ENCODE peak calls at places on chromosomes 16 and 17, in five cellular contexts. W is fibroblast of lung; T is HCT116; F is esophagus squamous epithelium; G is CD4-positive, alpha-beta T cell. Q is an unnamed sample.

GRCh38 chr17:72714357-72714966 is 378.0 kb downstream of the SLC39A11 start:
- DNase-seq in W (no peak), G (no peak), F (no peak), T (no peak), Q (no peak)

GRCh38 chr17:40377832-40378231 is 13.3 kb upstream of the GJD3 start:
- DNase-seq in F (no peak), T (no peak), G (no peak), W (no peak), Q (no peak)

GRCh38 chr17:45143767-45144198 is 4.5 kb upstream of the HEXIM1 start:
- DNase-seq in F (no peak), T (no peak), G (no peak), W (peak), Q (no peak)

GRCh38 chr16:22195695-22196558 is 10.2 kb upstream of the EEF2K start:
- DNase-seq in F (no peak), G (peak), W (peak), T (peak), Q (peak)

GRCh38 chr16:22232277-22233049 is 26.4 kb downstream of the EEF2K start:
- DNase-seq in T (peak), G (no peak), W (peak), F (no peak), Q (no peak)

GRCh38 chr17:42378597-42379594 is 9.3 kb downstream of the STAT3 start:
- DNase-seq in T (no peak), W (peak), F (no peak), G (no peak), Q (no peak)

GRCh38 chr17:17258998-17259397 is 22.0 kb upstream of the FLCN start:
- DNase-seq in W (no peak), G (no peak), T (no peak), F (no peak), Q (no peak)

GRCh38 chr17:75681289-75681688 is 14.2 kb downstream of the SAP30BP start:
- DNase-seq in G (no peak), W (peak), F (no peak), T (no peak), Q (no peak)

GRCh38 chr17:54455251-54455868 is 445.3 kb upstream of the TOM1L1 start:
- DNase-seq in W (no peak), G (no peak), F (no peak), T (no peak), Q (no peak)

GRCh38 chr17:3848229-3848628 is 2.2 kb upstream of the NCBP3 start:
- DNase-seq in F (no peak), W (no peak), T (no peak), G (no peak), Q (no peak)

GRCh38 chr17:8001976-8002645 is at the start of gene GUCY2D:
- DNase-seq in T (no peak), G (no peak), W (no peak), F (no peak), Q (no peak)

GRCh38 chr17:2250140-2251095 is 53.2 kb downstream of the SMG6 start:
- DNase-seq in G (peak), F (no peak), W (peak), T (no peak), Q (no peak)

GRCh38 chr17:32283745-32284207 is 18.1 kb downstream of the RHBDL3 start:
- DNase-seq in G (no peak), T (no peak), F (no peak), W (peak), Q (no peak)

GRCh38 chr17:58335061-58335731 is 6.6 kb upstream of the TSPOAP1 start:
- DNase-seq in G (no peak), T (no peak), W (no peak), F (no peak), Q (no peak)

GRCh38 chr16:78390828-78391227 is 291.4 kb downstream of the WWOX start:
- DNase-seq in T (no peak), F (no peak), G (no peak), W (no peak), Q (no peak)

GRCh38 chr16:84132527-84133285 is 12.3 kb downstream of the HSDL1 start:
- DNase-seq in W (no peak), T (no peak), F (no peak), G (no peak), Q (no peak)

GRCh38 chr16:84959045-84959576 is 52.2 kb downstream of the ZDHHC7 start:
- DNase-seq in G (no peak), F (no peak), W (no peak), T (no peak), Q (no peak)

GRCh38 chr17:4537451-4538235 is 17.5 kb downstream of the MYBBP1A start:
- DNase-seq in T (no peak), G (no peak), W (no peak), F (no peak), Q (no peak)

GRCh38 chr16:57743886-57744645 is 8.5 kb downstream of the KATNB1 start:
- DNase-seq in W (no peak), T (no peak), G (no peak), F (no peak), Q (no peak)

GRCh38 chr16:53103811-53104210 is 49.0 kb downstream of the CHD9 start:
- DNase-seq in G (no peak), T (no peak), W (peak), F (no peak), Q (no peak)

GRCh38 chr16:24955975-24956731 is 59.0 kb downstream of the ARHGAP17 start:
- DNase-seq in F (no peak), T (no peak), G (no peak), W (no peak), Q (no peak)

GRCh38 chr17:45229681-45230409 is 8.2 kb downstream of the FMNL1 start:
- DNase-seq in F (no peak), T (no peak), W (no peak), G (no peak), Q (no peak)

GRCh38 chr16:60123387-60124023 is 1389.4 kb upstream of the GOT2 start:
- DNase-seq in T (no peak), F (no peak), W (peak), G (no peak), Q (no peak)

GRCh38 chr17:68777856-68778694 is 176.9 kb upstream of the FAM20A start:
- DNase-seq in G (no peak), F (no peak), W (no peak), T (no peak), Q (no peak)

GRCh38 chr17:4839965-4840892 is 7.1 kb downstream of the MINK1 start:
- DNase-seq in F (no peak), T (no peak), G (no peak), W (no peak), Q (no peak)

GRCh38 chr16:58449768-58450167 is 50.2 kb upstream of the NDRG4 start:
- DNase-seq in T (no peak), W (no peak), F (no peak), G (no peak), Q (no peak)

GRCh38 chr17:18205861-18206260 is 19.6 kb upstream of the LLGL1 start:
- DNase-seq in F (no peak), W (no peak), T (no peak), G (no peak), Q (no peak)

GRCh38 chr17:29838961-29839360 is 91.1 kb downstream of the SSH2 start:
- DNase-seq in T (no peak), W (peak), G (no peak), F (no peak), Q (no peak)

GRCh38 chr16:72645526-72645925 is 402.4 kb downstream of the ZFHX3 start:
- DNase-seq in G (no peak), T (no peak), F (no peak), W (peak), Q (no peak)

DNA sequence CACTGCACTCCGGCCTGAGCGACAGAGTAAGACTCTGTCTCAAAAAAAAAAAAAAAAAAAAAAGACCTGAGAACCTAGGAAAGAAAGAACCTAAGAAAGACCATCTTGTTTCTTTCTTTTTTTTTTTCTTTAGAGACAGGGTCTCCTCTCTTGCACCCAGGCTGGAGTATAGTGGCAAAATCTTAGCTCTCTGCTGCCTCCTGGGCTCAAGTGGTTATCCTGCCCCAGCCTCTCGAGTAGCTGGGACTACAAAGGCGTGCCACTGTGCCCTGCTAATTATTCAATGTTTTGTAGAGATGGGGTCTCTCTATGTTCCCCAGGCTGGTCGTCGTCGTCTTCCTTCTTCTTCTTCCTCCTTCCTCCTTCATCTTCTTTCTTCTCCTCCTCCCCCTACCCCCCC is 7.8 kb upstream of the BIRC5 start:
- DNase-seq in G (no peak), F (no peak), T (no peak), W (no peak), Q (no peak)
- TF ChIP-seq CTCF in G (no peak), F (no peak), T (peak), W (no peak), Q (no peak)

DNA sequence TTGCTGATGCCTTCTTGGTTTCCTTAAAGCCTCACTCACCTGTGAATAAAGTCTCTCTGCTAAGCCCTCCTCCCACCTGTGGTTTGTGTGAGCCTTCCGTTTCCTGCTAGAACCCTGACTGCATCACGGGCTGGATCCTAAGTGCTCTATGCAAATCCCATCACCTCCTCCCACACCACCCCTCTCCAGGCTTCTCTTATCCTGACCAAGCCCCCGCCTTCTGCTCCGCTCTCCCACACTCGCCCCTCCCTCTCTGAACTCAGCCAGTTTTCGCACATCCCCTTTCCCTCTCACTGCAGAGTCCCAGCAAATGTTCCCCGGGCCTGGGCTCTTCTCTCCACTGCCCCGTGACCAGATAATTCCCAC is 51.8 kb downstream of the PIMREG start:
- DNase-seq in T (no peak), G (no peak), F (no peak), W (no peak), Q (no peak)
- H3K27ac ChIP-seq in T (no peak), G (no peak), F (no peak), W (no peak), Q (no peak)

DNA sequence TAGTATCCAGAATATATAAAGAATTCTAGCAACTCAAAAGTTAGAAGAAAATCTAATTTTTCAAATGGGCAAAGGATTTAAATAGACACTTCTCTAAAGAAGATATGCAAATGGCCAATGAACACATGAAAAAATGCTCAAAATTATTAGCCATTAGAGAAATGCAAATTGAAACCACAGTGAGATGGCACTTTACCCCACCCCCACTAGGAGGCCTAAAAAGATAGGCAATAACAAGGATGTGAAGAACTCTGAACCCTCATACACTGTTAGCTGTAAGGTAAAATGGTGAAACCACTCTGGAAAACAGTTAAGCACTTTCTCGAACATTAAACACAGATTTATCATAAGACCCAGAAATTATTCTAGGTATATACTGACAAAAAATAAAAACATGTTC is 71.4 kb upstream of the IRX6 start:
- DNase-seq in G (no peak), F (no peak), W (no peak), T (no peak), Q (no peak)
- TF ChIP-seq CTCF in G (no peak), F (no peak), W (no peak), T (peak), Q (no peak)

DNA sequence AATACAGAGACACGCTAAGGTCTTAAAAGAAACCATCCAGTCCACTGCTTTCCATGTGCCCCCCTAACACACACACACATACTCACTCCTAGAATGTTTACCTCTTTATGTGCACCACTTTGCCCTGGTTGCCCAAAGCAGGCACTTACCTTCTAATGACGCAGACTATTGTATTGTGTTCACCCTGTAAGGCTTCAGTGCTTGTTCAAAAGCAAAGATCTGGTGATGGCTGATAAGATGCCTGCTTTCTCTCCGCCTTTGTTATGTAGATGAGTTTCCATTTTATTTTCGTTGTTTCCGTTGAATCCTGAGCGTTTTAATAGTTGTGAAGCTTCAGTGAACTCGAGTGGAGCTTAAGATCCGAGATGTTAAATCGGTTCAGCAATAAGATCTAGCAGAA is 452.7 kb downstream of the TMEM114 start:
- DNase-seq in W (no peak), F (no peak), G (no peak), T (no peak), Q (no peak)
- H3K27ac ChIP-seq in W (no peak), F (no peak), G (no peak), T (no peak), Q (peak)

GRCh38 chr17:9330903-9331272 is 244.7 kb downstream of the STX8 start:
- DNase-seq in F (no peak), T (no peak), W (no peak), G (no peak), Q (no peak)
- TF ChIP-seq CTCF in F (no peak), T (no peak), W (no peak), G (no peak), Q (no peak)

GRCh38 chr16:88925540-88925887 is 51.5 kb downstream of the CBFA2T3 start:
- DNase-seq in W (no peak), F (no peak), T (no peak), G (no peak), Q (no peak)
- H3K27ac ChIP-seq in W (no peak), F (no peak), T (peak), G (no peak), Q (no peak)